ENCODE peak calls at places on chromosomes 1 and 21, in nine cellular contexts. N, Y, F, B, W, T, S, J and H are unnamed samples.

GRCh38 chr1:1144122-1144842 is 28.4 kb upstream of the C1orf159 start:
- DNase-seq in T (peak), J (no peak), F (no peak), Y (peak), B (peak), W (no peak), S (peak), N (peak), H (peak)

GRCh38 chr21:41833138-41834115 is 45.7 kb downstream of the PRDM15 start:
- DNase-seq in N (no peak), T (no peak), W (no peak), F (no peak), S (peak), J (no peak), B (no peak), Y (no peak), H (no peak)

GRCh38 chr1:24420547-24420946 is 4.9 kb downstream of the NIPAL3 start:
- DNase-seq in J (no peak), T (no peak), Y (no peak), F (no peak), B (no peak), N (no peak), S (no peak), W (no peak), H (no peak)

GRCh38 chr1:207020709-207021107 is 11.8 kb downstream of the C1orf116 start:
- DNase-seq in S (no peak), N (no peak), F (no peak), J (no peak), B (no peak), Y (no peak), W (no peak), T (no peak), H (no peak)

GRCh38 chr1:15605398-15606080 is 11.7 kb upstream of the DDI2 start:
- DNase-seq in Y (no peak), W (no peak), S (no peak), F (no peak), T (no peak), J (no peak), N (no peak), B (no peak), H (no peak)

GRCh38 chr1:218034464-218034863 is 250.6 kb upstream of the RRP15 start:
- DNase-seq in Y (no peak), B (no peak), F (no peak), W (no peak), N (no peak), J (no peak), T (no peak), S (no peak), H (no peak)

GRCh38 chr1:43531453-43531905 is 796 bp downstream of the PTPRF start:
- DNase-seq in W (no peak), F (no peak), T (no peak), Y (no peak), J (no peak), N (no peak), S (no peak), B (peak), H (peak)

GRCh38 chr1:19377812-19378718 is 65.9 kb downstream of the SLC66A1 start:
- DNase-seq in N (no peak), W (no peak), B (no peak), F (no peak), S (no peak), Y (no peak), T (no peak), J (no peak), H (no peak)